ENCODE peak calls at places on chromosomes 3 and 15, in seven cellular contexts. U is T-helper 17 cell; K is NCI-H82; H is AG09309; Q is tibial artery; J is DMS79; D is stimulated activated CD8-positive, alpha-beta memory T cell treated with anti-CD3 and anti-CD28 coated beads, Interleukin-7, amount 100 ng/mL, for 48 hours. P is an unnamed sample.

GRCh38 chr3:104952587-104952986 is 414.1 kb upstream of the ALCAM start:
- DNase-seq in Q (no peak), K (no peak), U (no peak), J (no peak), D (no peak), H (peak), P (no peak)

GRCh38 chr3:59930170-59930569 is 880.3 kb upstream of the CFAP20DC start:
- DNase-seq in J (no peak), U (no peak), Q (no peak), H (no peak), K (no peak), D (no peak), P (no peak)

GRCh38 chr3:120560304-120561250 is 35.6 kb upstream of the NDUFB4 start:
- DNase-seq in Q (no peak), J (no peak), K (no peak), H (no peak), U (no peak), D (no peak), P (no peak)

GRCh38 chr3:168417016-168417415 is 321.3 kb upstream of the GOLIM4 start:
- DNase-seq in U (no peak), H (no peak), Q (no peak), K (no peak), J (no peak), D (no peak), P (no peak)

GRCh38 chr3:194632211-194632982 is 822 bp downstream of the TMEM44 start:
- DNase-seq in D (no peak), K (no peak), Q (no peak), U (no peak), J (no peak), H (no peak), P (no peak)

GRCh38 chr15:78668987-78669386 is 28.0 kb upstream of the CHRNB4 start:
- DNase-seq in Q (no peak), D (no peak), K (no peak), H (no peak), U (no peak), J (no peak), P (no peak)

GRCh38 chr3:38267689-38268477 is 2.3 kb downstream of the SLC22A13 start:
- DNase-seq in U (no peak), J (no peak), Q (no peak), D (no peak), H (no peak), K (no peak), P (no peak)

GRCh38 chr15:45921376-45921775 is 286.5 kb downstream of the SQOR start:
- DNase-seq in D (no peak), Q (no peak), H (no peak), J (no peak), K (no peak), U (no peak), P (no peak)

GRCh38 chr3:9121366-9121765 is 128.1 kb downstream of the SRGAP3 start:
- DNase-seq in Q (no peak), U (no peak), D (no peak), K (no peak), J (no peak), H (no peak), P (no peak)

GRCh38 chr15:41917767-41918430 is 24.0 kb upstream of the SPTBN5 start:
- DNase-seq in K (peak), J (no peak), H (no peak), Q (no peak), U (no peak), D (no peak), P (no peak)

GRCh38 chr15:48440084-48440483 is 108.9 kb downstream of the DUT start:
- DNase-seq in D (no peak), Q (peak), K (peak), H (peak), J (no peak), U (no peak), P (no peak)

GRCh38 chr3:53192608-53193007 is 31.6 kb downstream of the PRKCD start:
- DNase-seq in K (no peak), J (no peak), D (no peak), Q (no peak), H (no peak), U (no peak), P (no peak)

GRCh38 chr3:31840252-31840651 is 140.8 kb downstream of the OSBPL10 start:
- DNase-seq in K (no peak), Q (no peak), U (no peak), H (no peak), D (no peak), J (no peak), P (no peak)

GRCh38 chr3:11995061-11995460 is 9.1 kb upstream of the SYN2 start:
- DNase-seq in D (no peak), K (peak), H (no peak), J (no peak), Q (no peak), U (no peak), P (no peak)

GRCh38 chr3:136464502-136464901 is 214.4 kb downstream of the PCCB start:
- DNase-seq in U (no peak), H (no peak), D (no peak), J (no peak), K (no peak), Q (no peak), P (no peak)

GRCh38 chr3:185084883-185085282 is 68.0 kb downstream of the C3orf70 start:
- DNase-seq in U (no peak), Q (no peak), D (no peak), J (no peak), H (peak), K (no peak), P (no peak)

GRCh38 chr15:83030021-83030420 is 18.6 kb upstream of the C15orf40 start:
- DNase-seq in Q (no peak), J (no peak), K (no peak), U (no peak), H (no peak), D (no peak), P (no peak)

GRCh38 chr3:55180936-55181535 is 253.2 kb upstream of the LRTM1 start:
- DNase-seq in H (no peak), K (peak), U (no peak), D (no peak), J (no peak), Q (peak), P (no peak)

GRCh38 chr3:40166997-40167396 is 142.5 kb upstream of the EIF1B start:
- DNase-seq in J (no peak), H (no peak), K (no peak), Q (no peak), D (no peak), U (no peak), P (no peak)

GRCh38 chr3:155321418-155321817 is 27.9 kb upstream of the STRIT1 start:
- DNase-seq in H (no peak), D (no peak), Q (no peak), K (no peak), U (no peak), J (no peak), P (no peak)

GRCh38 chr15:45458746-45459403 is 63.7 kb downstream of the SLC30A4 start:
- DNase-seq in K (peak), J (no peak), Q (peak), H (no peak), U (peak), D (peak), P (peak)

GRCh38 chr3:169966086-169966950 is at the start of gene SEC62:
- DNase-seq in U (peak), H (peak), J (peak), Q (peak), D (peak), K (peak), P (peak)

GRCh38 chr3:184557348-184557950 is 4.1 kb upstream of the EPHB3 start:
- DNase-seq in D (no peak), K (no peak), Q (no peak), J (no peak), U (no peak), H (no peak), P (no peak)

P was measured in T-helper 2 cell treated with Interferon-gamma antibody and Interleukin-4, amounts not matched to agents 5 μg/mL and 100 μg/mL, for 36 hours.